ENCODE peak calls at places on chromosomes 7 and 10, in ten cellular contexts. P is ovary; F is thoracic aorta; W is psoas muscle; N is CD8-positive, alpha-beta T cell; M is right lobe of liver; G is heart right ventricle; H is GM23338; K is AG10803; E is IMR-90. U is an unnamed sample.

GRCh38 chr10:43411536-43411935 is 2.5 kb upstream of the HNRNPF start:
- DNase-seq in W (no peak), M (no peak), K (no peak), P (no peak), F (no peak), N (no peak), G (no peak), H (no peak), E (no peak), U (no peak)

GRCh38 chr10:112738586-112739218 is 211.3 kb upstream of the TCF7L2 start:
- DNase-seq in F (no peak), G (no peak), W (no peak), N (no peak), E (peak), H (no peak), P (no peak), K (no peak), M (no peak), U (no peak)

GRCh38 chr10:132848951-132849545 is 63.1 kb upstream of the NKX6-2 start:
- DNase-seq in H (no peak), W (peak), M (no peak), G (no peak), K (no peak), E (no peak), F (no peak), N (no peak), P (no peak), U (no peak)

GRCh38 chr7:95871078-95871848 is 98.9 kb downstream of the DYNC1I1 start:
- DNase-seq in F (no peak), N (no peak), H (peak), M (no peak), E (peak), W (no peak), P (peak), K (peak), G (no peak), U (peak)

GRCh38 chr10:115129752-115130151 is 36.6 kb downstream of the ATRNL1 start:
- DNase-seq in W (no peak), M (no peak), N (no peak), K (peak), F (no peak), H (peak), G (no peak), P (no peak), E (peak), U (peak)

GRCh38 chr7:14055813-14056212 is 66.3 kb upstream of the ETV1 start:
- DNase-seq in P (no peak), W (no peak), G (no peak), F (no peak), E (no peak), M (no peak), H (no peak), N (no peak), K (no peak), U (no peak)

GRCh38 chr10:70137927-70138883 is 5.6 kb upstream of the AIFM2 start:
- DNase-seq in K (no peak), H (no peak), G (no peak), E (no peak), W (no peak), N (no peak), F (no peak), P (no peak), M (no peak), U (no peak)

GRCh38 chr7:157022681-157023588 is 12.5 kb upstream of the MNX1 start:
- DNase-seq in G (no peak), F (no peak), M (no peak), P (no peak), E (no peak), H (peak), W (no peak), K (no peak), N (no peak), U (no peak)

GRCh38 chr10:125235093-125236069 is 75.0 kb upstream of the CTBP2 start:
- DNase-seq in F (no peak), H (no peak), N (no peak), K (no peak), E (no peak), G (no peak), M (no peak), P (no peak), W (no peak), U (no peak)

GRCh38 chr10:93330824-93331223 is 151.3 kb downstream of the MYOF start:
- DNase-seq in G (no peak), M (no peak), F (no peak), H (no peak), E (no peak), N (no peak), W (no peak), K (no peak), P (no peak), U (no peak)

GRCh38 chr10:101052285-101052684 is 9.5 kb upstream of the KAZALD1 start:
- DNase-seq in K (peak), H (no peak), E (peak), W (peak), N (no peak), M (no peak), F (no peak), P (no peak), G (no peak), U (no peak)

GRCh38 chr10:91467114-91467513 is 57.0 kb downstream of the HECTD2 start:
- DNase-seq in M (no peak), F (no peak), K (no peak), H (no peak), G (no peak), E (no peak), W (no peak), P (no peak), N (no peak), U (no peak)

GRCh38 chr7:82021713-82022112 is 251.9 kb upstream of the HGF start:
- DNase-seq in E (no peak), H (no peak), G (no peak), K (no peak), M (no peak), P (no peak), W (no peak), F (no peak), N (no peak), U (no peak)

GRCh38 chr10:7260912-7261700 is 149.7 kb downstream of the SFMBT2 start:
- DNase-seq in H (no peak), G (no peak), K (no peak), M (no peak), W (no peak), F (no peak), P (no peak), E (peak), N (no peak), U (no peak)

GRCh38 chr7:139651308-139651707 is 126.5 kb downstream of the HIPK2 start:
- DNase-seq in F (no peak), K (no peak), P (no peak), E (peak), N (no peak), H (no peak), M (peak), G (no peak), W (no peak), U (no peak)

GRCh38 chr7:20104696-20105095 is 112.5 kb downstream of the MACC1 start:
- DNase-seq in N (no peak), G (no peak), E (no peak), F (no peak), P (no peak), W (no peak), K (no peak), H (no peak), M (no peak), U (no peak)

GRCh38 chr10:102113956-102114857 is 6.0 kb downstream of the LDB1 start:
- DNase-seq in H (peak), M (peak), K (peak), G (peak), E (no peak), P (peak), F (no peak), N (no peak), W (peak), U (no peak)

GRCh38 chr7:154841731-154842331 is 161.1 kb downstream of the PAXIP1 start:
- DNase-seq in K (no peak), P (no peak), N (no peak), W (no peak), F (no peak), G (no peak), E (no peak), M (no peak), H (no peak), U (no peak)

GRCh38 chr10:73218466-73219191 is 28.4 kb downstream of the DNAJC9 start:
- DNase-seq in G (no peak), M (no peak), N (no peak), K (peak), W (no peak), E (peak), F (no peak), P (no peak), H (peak), U (no peak)

GRCh38 chr7:47371733-47372368 is 210.1 kb downstream of the TNS3 start:
- DNase-seq in P (peak), H (peak), E (peak), G (peak), N (no peak), F (no peak), W (peak), M (peak), K (no peak), U (peak)

GRCh38 chr7:143345428-143345900 is 17.0 kb downstream of the FAM131B start:
- DNase-seq in H (peak), E (peak), P (no peak), M (peak), G (peak), K (no peak), F (no peak), W (peak), N (peak), U (no peak)

GRCh38 chr10:49612513-49613159 is 1.2 kb upstream of the CHAT start:
- DNase-seq in N (no peak), K (no peak), P (no peak), F (no peak), W (peak), H (peak), G (no peak), E (no peak), M (no peak), U (no peak)

GRCh38 chr10:49613882-49614241 is at the start of gene CHAT:
- DNase-seq in P (no peak), K (no peak), W (peak), H (peak), F (no peak), E (no peak), N (no peak), M (no peak), G (no peak), U (no peak)

GRCh38 chr10:49611815-49612512 is 1.9 kb downstream of the SLC18A3 start:
- DNase-seq in M (no peak), W (peak), E (no peak), K (no peak), P (no peak), F (no peak), G (no peak), H (peak), N (no peak), U (no peak)

GRCh38 chr10:49614242-49615198 is 683 bp downstream of the CHAT start:
- DNase-seq in K (no peak), H (peak), W (peak), P (no peak), M (no peak), N (no peak), E (no peak), F (no peak), G (no peak), U (no peak)

GRCh38 chr10:49613160-49613881 is 516 bp upstream of the CHAT start:
- DNase-seq in N (no peak), W (peak), M (no peak), K (no peak), G (no peak), P (no peak), E (no peak), F (no peak), H (peak), U (no peak)
- H3K4me3 ChIP-seq in N (no peak), W (no peak), M (no peak), K (no peak), G (no peak), P (no peak), E (no peak), F (no peak), H (peak), U (no peak)

GRCh38 chr10:35375091-35375765 is 38.9 kb downstream of the CCNY start:
- DNase-seq in G (no peak), K (no peak), N (no peak), H (no peak), E (peak), W (no peak), P (no peak), M (no peak), F (no peak), U (no peak)
- TF ChIP-seq CTCF in G (no peak), K (peak), N (no peak), H (no peak), E (peak), W (no peak), P (no peak), M (no peak), F (no peak), U (peak)

GRCh38 chr10:32419615-32420014 is 26.3 kb upstream of the CCDC7 start:
- DNase-seq in E (peak), F (no peak), W (no peak), G (no peak), P (no peak), N (no peak), M (no peak), K (no peak), H (no peak), U (no peak)
- H3K4me3 ChIP-seq in E (no peak), F (no peak), W (no peak), G (no peak), P (no peak), N (no peak), M (no peak), K (no peak), H (no peak), U (no peak)

DNA sequence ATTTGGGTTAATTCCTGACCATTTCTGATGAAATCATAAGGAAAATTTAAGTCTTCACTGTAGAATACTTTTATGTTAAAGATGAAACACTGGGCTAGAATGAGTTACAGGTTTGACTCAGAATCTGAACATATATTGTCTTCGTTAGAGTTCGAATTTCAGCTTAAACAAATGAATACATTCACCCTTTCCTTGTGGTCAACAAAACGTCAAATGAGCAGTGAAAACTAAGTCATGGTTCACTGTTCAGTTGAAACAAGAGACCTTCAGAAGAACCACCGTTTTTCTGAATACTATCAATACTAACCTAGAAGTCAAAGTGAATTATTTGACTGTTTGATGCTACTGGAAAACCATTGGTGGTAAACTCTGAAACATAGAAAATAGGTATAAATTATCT is 235.2 kb upstream of the ZWINT start:
- DNase-seq in G (no peak), E (no peak), W (no peak), M (no peak), H (no peak), K (no peak), P (no peak), N (no peak), F (no peak), U (no peak)
- TF ChIP-seq CTCF in G (no peak), E (no peak), W (no peak), M (no peak), H (no peak), K (no peak), P (no peak), N (no peak), F (no peak), U (no peak)

GRCh38 chr7:105019269-105019668 is 5.3 kb downstream of the KMT2E start:
- DNase-seq in M (no peak), E (no peak), P (no peak), N (no peak), H (no peak), W (no peak), G (no peak), K (no peak), F (no peak), U (no peak)

GRCh38 chr7:105017263-105018051 is 3.5 kb downstream of the KMT2E start:
- DNase-seq in N (no peak), H (no peak), P (no peak), G (no peak), E (no peak), K (no peak), M (no peak), F (no peak), W (no peak), U (no peak)

GRCh38 chr7:105022458-105022857 is 8.5 kb downstream of the KMT2E start:
- DNase-seq in G (no peak), K (no peak), P (no peak), F (no peak), H (no peak), M (no peak), W (no peak), E (no peak), N (no peak), U (no peak)

GRCh38 chr7:105024734-105025133 is 10.7 kb downstream of the KMT2E start:
- DNase-seq in E (peak), K (peak), M (no peak), G (no peak), H (no peak), P (no peak), N (no peak), F (no peak), W (no peak), U (no peak)

DNA sequence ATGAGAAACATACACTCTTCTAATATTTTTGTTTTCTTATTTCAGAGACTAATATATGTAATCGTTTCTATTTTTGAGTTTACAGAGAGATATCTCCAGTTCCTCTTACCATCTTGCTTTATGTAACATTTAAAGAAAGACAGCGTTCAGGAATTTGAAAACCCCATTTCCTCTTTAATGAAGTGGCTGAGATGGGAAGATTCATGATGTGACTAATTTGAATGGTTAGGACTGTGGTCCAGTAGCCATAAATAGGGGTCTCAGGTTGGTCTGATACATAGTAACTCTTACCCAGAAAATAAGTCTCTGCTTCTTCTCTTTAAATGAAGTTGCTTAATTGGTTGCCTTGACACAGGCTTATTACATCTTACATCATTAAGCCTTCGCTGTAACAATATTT is 6.9 kb downstream of the KMT2E start:
- DNase-seq in W (no peak), N (no peak), F (no peak), M (no peak), E (no peak), P (no peak), G (no peak), H (no peak), K (no peak), U (no peak)
- H3K4me3 ChIP-seq in W (no peak), N (no peak), F (peak), M (no peak), E (no peak), P (no peak), G (no peak), H (no peak), K (no peak), U (no peak)

DNA sequence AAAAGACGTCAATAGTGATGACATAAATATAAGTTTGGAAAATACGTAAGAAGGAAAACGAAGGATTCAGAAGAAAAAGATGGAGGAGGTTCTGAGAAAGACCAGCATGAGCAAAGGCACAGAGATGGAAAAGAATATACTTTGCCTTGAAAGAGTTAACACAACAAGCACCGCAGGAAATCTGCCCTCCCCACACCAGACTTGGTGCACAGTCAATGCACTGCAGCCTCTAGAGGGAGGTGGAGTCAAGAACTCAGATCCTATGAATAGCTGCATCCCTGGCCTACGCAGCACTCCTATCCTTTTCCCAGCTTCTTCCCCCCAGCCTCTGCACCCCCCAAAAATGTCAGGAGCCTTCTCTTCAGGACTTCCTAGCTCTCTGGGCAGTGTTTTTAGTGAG is 1370.6 kb upstream of the LRRTM3 start:
- DNase-seq in E (no peak), F (no peak), K (no peak), H (peak), M (no peak), P (no peak), G (no peak), N (no peak), W (no peak), U (no peak)
- TF ChIP-seq CTCF in E (no peak), F (no peak), K (no peak), H (peak), M (no peak), P (no peak), G (no peak), N (no peak), W (no peak), U (peak)

DNA sequence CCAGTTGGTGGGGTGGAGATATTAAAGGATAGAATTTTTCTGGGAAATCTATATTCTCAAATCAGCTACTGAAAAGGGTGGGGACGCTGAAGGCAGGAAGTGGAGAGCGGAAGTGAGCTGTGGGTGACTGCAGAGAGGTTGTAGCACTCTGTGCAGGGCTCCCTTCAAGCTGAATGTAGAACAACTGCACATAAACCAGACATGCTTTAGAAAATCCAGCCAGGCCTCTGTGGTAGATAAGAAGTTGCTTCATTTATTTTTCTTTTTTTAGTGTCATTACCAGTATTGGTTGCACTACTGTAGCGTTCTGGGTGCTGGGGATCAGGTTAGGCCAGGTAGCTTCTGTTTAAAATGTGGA is 127.8 kb downstream of the CELF2 start:
- DNase-seq in M (no peak), N (peak), F (no peak), W (no peak), G (no peak), P (no peak), K (no peak), E (no peak), H (no peak), U (no peak)
- H3K4me3 ChIP-seq in M (no peak), N (peak), F (peak), W (no peak), G (peak), P (no peak), K (no peak), E (no peak), H (no peak), U (no peak)

GRCh38 chr10:83919187-83919586 is 220.1 kb upstream of the GHITM start:
- DNase-seq in F (no peak), H (no peak), N (no peak), W (no peak), E (no peak), G (no peak), M (no peak), P (no peak), K (no peak), U (no peak)

GRCh38 chr10:83915801-83916200 is 223.5 kb upstream of the GHITM start:
- DNase-seq in N (no peak), P (no peak), H (no peak), K (no peak), E (no peak), M (no peak), G (no peak), W (no peak), F (no peak), U (no peak)

GRCh38 chr10:83922246-83922860 is 217.0 kb upstream of the GHITM start:
- DNase-seq in K (no peak), F (no peak), P (no peak), W (no peak), G (no peak), E (no peak), M (no peak), H (no peak), N (no peak), U (no peak)

GRCh38 chr10:83917519-83918506 is 221.5 kb upstream of the GHITM start:
- DNase-seq in M (no peak), N (no peak), H (peak), G (peak), E (no peak), K (no peak), F (no peak), P (no peak), W (peak), U (no peak)
- TF ChIP-seq CTCF in M (peak), N (no peak), H (peak), G (peak), E (no peak), K (no peak), F (no peak), P (no peak), W (no peak), U (peak)

GRCh38 chr10:14459670-14460069 is 128.9 kb upstream of the FRMD4A start:
- DNase-seq in G (no peak), H (no peak), W (no peak), N (no peak), F (no peak), K (no peak), E (peak), M (no peak), P (no peak), U (no peak)
- H3K4me3 ChIP-seq in G (no peak), H (no peak), W (no peak), N (no peak), F (no peak), K (no peak), E (no peak), M (no peak), P (no peak), U (no peak)

U was measured in epithelial cell of proximal tubule.